ENCODE peak calls at places on chromosomes 7 and 10, in four cellular contexts. L, W, E and T are unnamed samples.

GRCh38 chr10:89185658-89186057 is 21.5 kb downstream of the CH25H start:
- DNase-seq in E (peak; percentile 58), L (no peak), W (no peak), T (no peak)

GRCh38 chr10:19385846-19386455 is 337.4 kb downstream of the MALRD1 start:
- DNase-seq in L (peak; percentile 10), W (no peak), E (no peak), T (no peak)

GRCh38 chr7:30655096-30655970 is 26.9 kb downstream of the CRHR2 start:
- DNase-seq in E (no peak), W (no peak), L (no peak), T (no peak)

GRCh38 chr10:61318429-61318828 is 134.8 kb downstream of the TMEM26 start:
- DNase-seq in L (no peak), E (no peak), W (no peak), T (no peak)

GRCh38 chr7:76318488-76319353 is 16.2 kb downstream of the HSPB1 start:
- DNase-seq in L (peak; percentile 85), W (peak; percentile 57), E (peak; percentile 89), T (no peak)

GRCh38 chr10:9613338-9613737 is 1404.3 kb upstream of the CELF2 start:
- DNase-seq in L (no peak), E (peak; percentile 16), W (no peak), T (no peak)

GRCh38 chr7:105487559-105488218 is 34.4 kb downstream of the PUS7 start:
- DNase-seq in L (peak; percentile 70), W (no peak), E (peak; percentile 94), T (no peak)

GRCh38 chr10:33155720-33156638 is 178.5 kb downstream of the NRP1 start:
- DNase-seq in E (peak; percentile 91), L (peak; percentile 72), W (no peak), T (no peak)

GRCh38 chr10:68053553-68053952 is 21.5 kb downstream of the HERC4 start:
- DNase-seq in E (peak; percentile 31), W (no peak), L (no peak), T (no peak)

GRCh38 chr10:1400129-1400865 is 337.0 kb downstream of the ADARB2 start:
- DNase-seq in L (peak; percentile 32), W (no peak), E (no peak), T (no peak)

GRCh38 chr7:46839651-46840050 is 742.3 kb downstream of the TNS3 start:
- DNase-seq in W (no peak), E (peak; percentile 53), L (no peak), T (no peak)

GRCh38 chr7:116954443-116954838 is 1.1 kb downstream of the ST7 start:
- DNase-seq in W (no peak), L (no peak), E (no peak), T (no peak)

GRCh38 chr7:28988818-28989595 is 30.9 kb upstream of the TRIL start:
- DNase-seq in W (no peak), L (no peak), E (peak; percentile 93), T (no peak)

GRCh38 chr10:133225707-133226191 is 4.3 kb upstream of the UTF1 start:
- DNase-seq in L (no peak), W (no peak), E (no peak), T (no peak)

DNA sequence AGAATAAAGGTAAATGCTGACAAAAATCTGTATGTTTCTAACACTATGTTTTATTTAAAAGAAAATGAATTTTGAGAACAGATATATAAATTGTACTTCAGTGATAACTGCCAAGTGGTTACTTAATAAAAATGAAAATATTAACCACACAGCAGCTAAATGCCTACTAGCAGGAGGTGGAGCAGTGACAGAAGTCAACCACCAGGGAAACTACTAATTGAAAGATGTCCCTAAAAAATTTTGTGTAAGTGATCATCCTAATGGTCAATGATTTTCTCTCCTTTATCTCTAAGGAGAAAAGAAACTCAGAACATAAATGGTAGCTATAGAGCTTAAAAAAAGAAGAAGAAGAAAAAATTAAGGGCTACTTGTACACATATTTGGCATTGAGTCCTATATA is 22.9 kb downstream of the WNT16 start:
- DNase-seq in E (no peak), W (no peak), L (no peak), T (no peak)
- TF ChIP-seq CTCF in E (no peak), W (no peak), L (no peak), T (no peak)

DNA sequence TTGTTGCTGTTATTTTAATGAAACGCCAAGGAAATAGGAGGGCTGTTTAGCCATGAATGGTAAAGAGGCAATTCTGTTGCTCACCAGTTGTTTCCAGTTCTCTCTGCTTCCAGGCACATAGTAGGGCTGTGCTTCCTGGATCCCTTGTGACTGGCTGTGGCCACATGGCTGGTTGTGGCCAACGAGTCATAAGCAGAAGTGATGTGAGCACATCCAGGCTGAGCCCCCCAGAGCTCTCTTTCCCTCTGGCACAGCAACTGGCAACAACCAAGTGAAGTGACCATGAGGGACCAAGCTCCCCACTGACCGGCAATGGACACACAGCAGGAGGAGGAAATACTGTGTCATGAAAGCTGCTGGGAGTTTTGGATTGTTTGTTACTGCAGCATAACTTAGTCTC is 10.3 kb downstream of the GRID1 start:
- DNase-seq in W (no peak), E (no peak), L (no peak), T (no peak)
- TF ChIP-seq CTCF in W (no peak), E (no peak), L (no peak), T (no peak)

DNA sequence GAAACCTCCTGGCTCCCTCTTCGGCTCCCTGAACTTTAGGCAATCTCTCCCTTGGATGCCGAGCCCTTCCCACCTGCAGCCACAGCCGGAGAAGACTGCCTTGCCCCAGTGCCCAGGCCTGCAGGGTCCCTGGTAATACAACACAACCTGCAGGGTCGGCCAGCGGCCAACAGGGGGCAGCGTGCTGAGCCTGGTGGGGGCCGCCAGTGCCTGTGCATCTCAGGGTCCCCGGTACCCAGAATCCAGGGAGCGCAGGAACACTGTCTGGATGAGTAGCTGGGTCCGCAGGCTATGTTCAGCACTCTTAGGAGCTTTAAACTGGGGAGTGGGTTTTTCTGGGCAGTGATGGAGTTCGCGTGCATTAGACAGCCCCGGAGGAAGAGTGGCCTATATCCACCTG is 17.5 kb upstream of the C10orf71 start:
- DNase-seq in W (no peak), E (no peak), L (no peak), T (no peak)
- TF ChIP-seq CTCF in W (no peak), E (no peak), L (no peak), T (no peak)

GRCh38 chr7:156473476-156474240 is 166.9 kb upstream of the RNF32 start:
- DNase-seq in L (peak; percentile 69), W (no peak), E (peak; percentile 19), T (no peak)
- TF ChIP-seq CTCF in L (peak; percentile 89), W (peak; percentile 62), E (peak; percentile 58), T (no peak)

DNA sequence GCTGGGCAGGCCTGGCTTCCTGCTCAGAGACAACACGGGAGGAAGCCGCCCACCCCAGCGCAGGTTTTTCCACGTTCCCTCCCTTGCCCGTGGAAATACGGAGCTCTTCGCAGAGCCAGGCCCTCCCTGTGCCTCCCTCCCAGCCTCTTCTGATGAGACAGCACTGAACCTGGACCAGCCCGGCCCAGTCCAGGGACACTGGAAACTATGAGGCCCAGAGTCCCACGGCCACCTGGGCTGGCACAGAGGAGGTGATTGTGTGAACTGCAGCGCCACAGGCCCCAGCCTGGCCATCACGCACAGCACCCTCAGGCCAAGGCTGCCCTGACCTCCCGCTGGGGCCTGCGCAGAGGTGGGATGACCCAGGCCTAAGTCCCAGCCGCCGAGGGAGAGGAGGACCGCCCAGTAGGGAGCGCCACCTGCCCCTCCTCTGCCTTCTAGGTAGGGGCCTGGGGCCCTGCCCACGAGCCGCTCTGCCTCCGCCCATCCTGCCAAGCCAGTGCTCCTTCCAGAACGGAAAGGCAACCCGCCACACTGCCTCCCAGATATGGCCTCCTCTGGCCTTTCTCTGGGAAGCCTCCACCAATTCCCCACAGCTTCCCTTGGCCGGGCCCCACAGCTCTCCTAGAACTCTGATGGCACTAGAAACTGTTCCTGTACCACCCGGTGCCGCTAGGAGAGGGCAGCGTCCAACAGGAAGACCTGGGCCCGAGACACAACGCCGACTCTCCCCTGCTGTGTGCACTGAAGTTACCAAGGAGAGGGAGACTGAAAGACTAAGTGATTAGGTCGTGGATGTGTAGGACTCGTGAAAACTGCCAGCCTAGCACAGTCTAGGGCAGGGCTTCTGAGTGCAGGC is 57.2 kb downstream of the PROSER2 start:
- DNase-seq in W (no peak), L (no peak), E (no peak), T (no peak)
- TF ChIP-seq CTCF in W (no peak), L (no peak), E (no peak), T (no peak)

DNA sequence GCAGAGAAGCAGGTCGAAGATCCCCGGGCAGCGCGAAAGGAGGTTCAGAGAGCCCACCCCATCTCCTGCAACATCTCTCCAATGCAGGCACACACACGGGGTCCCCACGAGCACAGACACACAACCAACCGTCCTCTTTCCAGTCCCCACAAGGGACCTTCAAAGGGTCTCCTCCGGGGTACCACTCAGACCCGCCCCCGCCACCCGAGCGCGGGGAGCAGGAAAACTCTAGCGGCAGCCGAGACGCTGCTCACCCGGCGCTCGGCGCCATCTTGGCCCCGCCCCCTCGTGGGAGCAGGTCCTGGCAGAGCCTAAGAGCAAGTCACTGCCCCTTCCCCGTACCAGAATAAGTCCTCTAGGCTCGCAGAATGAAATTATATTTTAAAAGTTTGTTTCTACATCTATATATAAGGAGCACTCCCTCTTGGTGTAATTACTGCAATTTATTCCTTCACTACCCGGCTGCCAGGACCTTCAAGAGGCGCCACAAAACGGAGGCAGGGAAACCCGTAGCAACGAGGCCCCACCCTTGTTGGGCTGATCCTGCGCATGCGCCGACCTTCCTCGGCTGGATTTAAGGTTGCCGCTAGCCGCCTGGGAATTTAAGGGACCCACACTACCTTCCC is at the start of the genes CNPY4 and TAF6:
- DNase-seq in E (peak; percentile 94), L (peak; percentile 97), W (peak; percentile 92), T (peak; percentile 88)
- TF ChIP-seq CTCF in E (no peak), L (no peak), W (no peak), T (no peak)

DNA sequence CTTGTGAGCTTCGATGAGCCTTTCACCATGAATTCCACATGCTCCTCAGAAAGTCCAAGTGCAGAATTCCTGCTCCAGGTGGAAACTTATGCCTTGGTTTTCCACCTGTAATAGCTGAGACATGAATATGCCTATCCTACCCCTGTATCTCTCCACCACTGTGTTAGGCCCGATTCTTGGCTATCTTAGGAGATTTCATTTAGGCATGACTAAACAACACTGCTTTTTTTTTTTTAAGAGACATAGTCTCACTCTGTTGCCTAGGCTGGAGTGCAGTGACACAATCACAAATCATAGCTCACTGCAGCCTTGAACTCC is 57.2 kb downstream of the NCAPG2 start:
- DNase-seq in W (no peak), L (no peak), E (no peak), T (no peak)
- TF ChIP-seq CTCF in W (peak; percentile 14), L (no peak), E (no peak), T (no peak)

GRCh38 chr10:128994598-128995143 is 472.4 kb upstream of the MGMT start:
- DNase-seq in L (no peak), W (no peak), E (no peak), T (no peak)

GRCh38 chr10:128995676-128996075 is 471.4 kb upstream of the MGMT start:
- DNase-seq in L (no peak), E (no peak), W (no peak), T (no peak)

GRCh38 chr10:128993911-128994538 is 473.0 kb upstream of the MGMT start:
- DNase-seq in E (no peak), W (no peak), L (no peak), T (no peak)

GRCh38 chr10:128996092-128996491 is 470.9 kb upstream of the MGMT start:
- DNase-seq in W (no peak), E (no peak), L (no peak), T (no peak)

GRCh38 chr10:128998101-128998500 is 468.9 kb upstream of the MGMT start:
- DNase-seq in E (no peak), W (no peak), L (peak; percentile 45), T (no peak)
- TF ChIP-seq CTCF in E (no peak), W (no peak), L (no peak), T (no peak)